ENCODE peak calls at places on chromosomes 3 and 15, in eight cellular contexts. One of them, this sample, is unnamed.

GRCh38 chr15:73786518-73786917 is 33.4 kb upstream of the INSYN1 start:
- DNase-seq in heart left ventricle: no peak
- DNase-seq in esophagus squamous epithelium: no peak
- DNase-seq in OCI-LY7: no peak
- DNase-seq in epithelial cell of esophagus: no peak
- DNase-seq in heart right ventricle: peak; percentile 42
- DNase-seq in cardiac fibroblast: no peak
- DNase-seq in GM23338: peak; percentile 94
- DNase-seq in this sample: no peak

GRCh38 chr3:139295040-139295439 is 48.8 kb upstream of the MRPS22 start:
- DNase-seq in heart left ventricle: no peak
- DNase-seq in esophagus squamous epithelium: no peak
- DNase-seq in OCI-LY7: no peak
- DNase-seq in epithelial cell of esophagus: no peak
- DNase-seq in heart right ventricle: no peak
- DNase-seq in cardiac fibroblast: no peak
- DNase-seq in GM23338: no peak
- DNase-seq in this sample: no peak

GRCh38 chr3:46934508-46935167 is 41.9 kb downstream of the CCDC12 start:
- DNase-seq in heart left ventricle: peak; percentile 85
- DNase-seq in esophagus squamous epithelium: no peak
- DNase-seq in OCI-LY7: no peak
- DNase-seq in epithelial cell of esophagus: peak; percentile 92
- DNase-seq in heart right ventricle: peak; percentile 69
- DNase-seq in cardiac fibroblast: peak; percentile 35
- DNase-seq in GM23338: no peak
- DNase-seq in this sample: no peak

GRCh38 chr15:42226648-42227047 is 18.5 kb upstream of the VPS39 start:
- DNase-seq in heart left ventricle: no peak
- DNase-seq in esophagus squamous epithelium: no peak
- DNase-seq in OCI-LY7: no peak
- DNase-seq in epithelial cell of esophagus: no peak
- DNase-seq in heart right ventricle: no peak
- DNase-seq in cardiac fibroblast: no peak
- DNase-seq in GM23338: no peak
- DNase-seq in this sample: no peak

GRCh38 chr15:37041042-37041441 is 59.3 kb downstream of the MEIS2 start:
- DNase-seq in heart left ventricle: no peak
- DNase-seq in esophagus squamous epithelium: no peak
- DNase-seq in OCI-LY7: no peak
- DNase-seq in epithelial cell of esophagus: no peak
- DNase-seq in heart right ventricle: no peak
- DNase-seq in cardiac fibroblast: no peak
- DNase-seq in GM23338: no peak
- DNase-seq in this sample: no peak

GRCh38 chr15:75235760-75236729 is 22.1 kb upstream of the GOLGA6C start:
- DNase-seq in heart left ventricle: peak; percentile 51
- DNase-seq in esophagus squamous epithelium: no peak
- DNase-seq in OCI-LY7: no peak
- DNase-seq in epithelial cell of esophagus: no peak
- DNase-seq in heart right ventricle: peak; percentile 60
- DNase-seq in cardiac fibroblast: no peak
- DNase-seq in GM23338: no peak
- DNase-seq in this sample: peak; percentile 0

GRCh38 chr3:121574449-121574848 is 6.7 kb downstream of the ARGFX start:
- DNase-seq in heart left ventricle: no peak
- DNase-seq in esophagus squamous epithelium: no peak
- DNase-seq in OCI-LY7: no peak
- DNase-seq in epithelial cell of esophagus: peak; percentile 79
- DNase-seq in heart right ventricle: no peak
- DNase-seq in cardiac fibroblast: peak; percentile 18
- DNase-seq in GM23338: peak; percentile 57
- DNase-seq in this sample: peak; percentile 47

GRCh38 chr3:69353088-69353478 is 32.8 kb downstream of the FRMD4B start:
- DNase-seq in heart left ventricle: no peak
- DNase-seq in esophagus squamous epithelium: no peak
- DNase-seq in OCI-LY7: no peak
- DNase-seq in epithelial cell of esophagus: no peak
- DNase-seq in heart right ventricle: no peak
- DNase-seq in cardiac fibroblast: no peak
- DNase-seq in GM23338: no peak
- DNase-seq in this sample: no peak

GRCh38 chr15:81166949-81167816 is 29.5 kb upstream of the IL16 start:
- DNase-seq in heart left ventricle: no peak
- DNase-seq in esophagus squamous epithelium: no peak
- DNase-seq in OCI-LY7: no peak
- DNase-seq in epithelial cell of esophagus: no peak
- DNase-seq in heart right ventricle: no peak
- DNase-seq in cardiac fibroblast: peak; percentile 44
- DNase-seq in GM23338: no peak
- DNase-seq in this sample: no peak

GRCh38 chr15:96342143-96342466 is 11.6 kb downstream of the NR2F2 start:
- DNase-seq in heart left ventricle: no peak
- DNase-seq in esophagus squamous epithelium: no peak
- DNase-seq in OCI-LY7: no peak
- DNase-seq in epithelial cell of esophagus: no peak
- DNase-seq in heart right ventricle: no peak
- DNase-seq in cardiac fibroblast: no peak
- DNase-seq in GM23338: no peak
- DNase-seq in this sample: no peak

GRCh38 chr3:150349314-150350097 is 58.6 kb upstream of the TSC22D2 start:
- DNase-seq in heart left ventricle: peak; percentile 82
- DNase-seq in esophagus squamous epithelium: no peak
- DNase-seq in OCI-LY7: no peak
- DNase-seq in epithelial cell of esophagus: peak; percentile 46
- DNase-seq in heart right ventricle: peak; percentile 57
- DNase-seq in cardiac fibroblast: no peak
- DNase-seq in GM23338: no peak
- DNase-seq in this sample: no peak

GRCh38 chr3:66985336-66985920 is 12.7 kb upstream of the KBTBD8 start:
- DNase-seq in heart left ventricle: no peak
- DNase-seq in esophagus squamous epithelium: no peak
- DNase-seq in OCI-LY7: no peak
- DNase-seq in epithelial cell of esophagus: no peak
- DNase-seq in heart right ventricle: no peak
- DNase-seq in cardiac fibroblast: peak; percentile 41
- DNase-seq in GM23338: no peak
- DNase-seq in this sample: no peak

GRCh38 chr3:1710663-1711062 is 388.0 kb upstream of the CNTN4 start:
- DNase-seq in heart left ventricle: peak; percentile 22
- DNase-seq in esophagus squamous epithelium: no peak
- DNase-seq in OCI-LY7: no peak
- DNase-seq in epithelial cell of esophagus: no peak
- DNase-seq in heart right ventricle: no peak
- DNase-seq in cardiac fibroblast: no peak
- DNase-seq in GM23338: no peak
- DNase-seq in this sample: no peak

GRCh38 chr3:1092771-1093170 is at the start of gene CNTN6:
- DNase-seq in heart left ventricle: no peak
- DNase-seq in esophagus squamous epithelium: no peak
- DNase-seq in OCI-LY7: no peak
- DNase-seq in epithelial cell of esophagus: no peak
- DNase-seq in heart right ventricle: no peak
- DNase-seq in cardiac fibroblast: no peak
- DNase-seq in GM23338: peak; percentile 33
- DNase-seq in this sample: no peak

GRCh38 chr3:194206375-194206774 is 70.4 kb downstream of the HES1 start:
- DNase-seq in heart left ventricle: no peak
- DNase-seq in esophagus squamous epithelium: no peak
- DNase-seq in OCI-LY7: no peak
- DNase-seq in epithelial cell of esophagus: peak; percentile 32
- DNase-seq in heart right ventricle: peak; percentile 34
- DNase-seq in cardiac fibroblast: peak; percentile 12
- DNase-seq in GM23338: no peak
- DNase-seq in this sample: no peak

GRCh38 chr3:147651107-147651506 is 241.9 kb downstream of the ZIC1 start:
- DNase-seq in heart left ventricle: peak; percentile 66
- DNase-seq in esophagus squamous epithelium: no peak
- DNase-seq in OCI-LY7: no peak
- DNase-seq in epithelial cell of esophagus: no peak
- DNase-seq in heart right ventricle: no peak
- DNase-seq in cardiac fibroblast: peak; percentile 9
- DNase-seq in GM23338: no peak
- DNase-seq in this sample: no peak

GRCh38 chr15:91992940-91993339 is 139.4 kb downstream of the SLCO3A1 start:
- DNase-seq in heart left ventricle: no peak
- DNase-seq in esophagus squamous epithelium: no peak
- DNase-seq in OCI-LY7: no peak
- DNase-seq in epithelial cell of esophagus: peak; percentile 73
- DNase-seq in heart right ventricle: no peak
- DNase-seq in cardiac fibroblast: no peak
- DNase-seq in GM23338: no peak
- DNase-seq in this sample: no peak

GRCh38 chr15:83657549-83657948 is 3.6 kb downstream of the ADAMTSL3 start:
- DNase-seq in heart left ventricle: no peak
- DNase-seq in esophagus squamous epithelium: no peak
- DNase-seq in OCI-LY7: no peak
- DNase-seq in epithelial cell of esophagus: no peak
- DNase-seq in heart right ventricle: no peak
- DNase-seq in cardiac fibroblast: no peak
- DNase-seq in GM23338: peak; percentile 74
- DNase-seq in this sample: no peak
- TF ChIP-seq CTCF in heart left ventricle: peak; percentile 30
- TF ChIP-seq CTCF in esophagus squamous epithelium: no peak
- TF ChIP-seq CTCF in OCI-LY7: peak; percentile 57
- TF ChIP-seq CTCF in epithelial cell of esophagus: no peak
- TF ChIP-seq CTCF in heart right ventricle: no peak
- TF ChIP-seq CTCF in cardiac fibroblast: peak; percentile 25
- TF ChIP-seq CTCF in GM23338: peak; percentile 84
- TF ChIP-seq CTCF in this sample: peak; percentile 18

GRCh38 chr15:26773917-26774316 is 1.1 kb upstream of the GABRB3 start:
- DNase-seq in heart left ventricle: no peak
- DNase-seq in esophagus squamous epithelium: no peak
- DNase-seq in OCI-LY7: no peak
- DNase-seq in epithelial cell of esophagus: no peak
- DNase-seq in heart right ventricle: no peak
- DNase-seq in cardiac fibroblast: no peak
- DNase-seq in GM23338: peak; percentile 82
- DNase-seq in this sample: no peak
- H3K4me3 ChIP-seq in heart left ventricle: no peak overlapping the region
- H3K4me3 ChIP-seq in esophagus squamous epithelium: no peak overlapping the region
- H3K4me3 ChIP-seq in OCI-LY7: no peak overlapping the region
- H3K4me3 ChIP-seq in epithelial cell of esophagus: no peak overlapping the region
- H3K4me3 ChIP-seq in heart right ventricle: no peak overlapping the region
- H3K4me3 ChIP-seq in cardiac fibroblast: no peak overlapping the region
- H3K4me3 ChIP-seq in GM23338: peak overlapping the region; percentile 57
- H3K4me3 ChIP-seq in this sample: peak overlapping the region; percentile 52

GRCh38 chr3:10919636-10920035 is 72.9 kb upstream of the SLC6A1 start:
- DNase-seq in heart left ventricle: no peak
- DNase-seq in esophagus squamous epithelium: no peak
- DNase-seq in OCI-LY7: no peak
- DNase-seq in epithelial cell of esophagus: no peak
- DNase-seq in heart right ventricle: no peak
- DNase-seq in cardiac fibroblast: no peak
- DNase-seq in GM23338: no peak
- DNase-seq in this sample: no peak

GRCh38 chr3:10915395-10915794 is 77.2 kb upstream of the SLC6A1 start:
- DNase-seq in heart left ventricle: no peak
- DNase-seq in esophagus squamous epithelium: no peak
- DNase-seq in OCI-LY7: no peak
- DNase-seq in epithelial cell of esophagus: no peak
- DNase-seq in heart right ventricle: no peak
- DNase-seq in cardiac fibroblast: no peak
- DNase-seq in GM23338: no peak
- DNase-seq in this sample: no peak

GRCh38 chr3:10918011-10918410 is 74.5 kb upstream of the SLC6A1 start:
- DNase-seq in heart left ventricle: no peak
- DNase-seq in esophagus squamous epithelium: no peak
- DNase-seq in OCI-LY7: no peak
- DNase-seq in epithelial cell of esophagus: no peak
- DNase-seq in heart right ventricle: no peak
- DNase-seq in cardiac fibroblast: no peak
- DNase-seq in GM23338: no peak
- DNase-seq in this sample: no peak

GRCh38 chr3:10912784-10913183 is 79.8 kb upstream of the SLC6A1 start:
- DNase-seq in heart left ventricle: no peak
- DNase-seq in esophagus squamous epithelium: no peak
- DNase-seq in OCI-LY7: no peak
- DNase-seq in epithelial cell of esophagus: no peak
- DNase-seq in heart right ventricle: no peak
- DNase-seq in cardiac fibroblast: no peak
- DNase-seq in GM23338: no peak
- DNase-seq in this sample: no peak

DNA sequence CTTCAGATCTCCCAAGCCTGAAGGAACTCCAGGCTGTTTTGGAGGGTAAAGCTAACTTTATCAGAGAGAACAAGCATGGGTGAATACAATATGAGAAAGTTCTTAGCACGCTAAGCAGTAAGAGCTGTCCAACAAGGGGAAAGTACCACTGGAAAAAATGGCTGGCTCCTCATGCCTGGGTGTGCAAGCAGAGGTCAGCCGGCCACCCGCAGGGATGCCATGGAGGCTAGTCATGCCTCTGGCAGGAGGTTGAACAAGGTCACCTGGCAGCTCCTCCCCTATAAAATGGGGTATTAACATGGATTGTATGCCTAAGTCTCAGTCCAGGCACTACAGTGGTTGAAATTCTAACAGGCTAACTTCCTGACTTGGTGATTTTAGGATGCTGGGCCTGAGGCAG is 75.4 kb upstream of the SLC6A1 start:
- DNase-seq in heart left ventricle: no peak
- DNase-seq in esophagus squamous epithelium: no peak
- DNase-seq in OCI-LY7: no peak
- DNase-seq in epithelial cell of esophagus: no peak
- DNase-seq in heart right ventricle: no peak
- DNase-seq in cardiac fibroblast: no peak
- DNase-seq in GM23338: no peak
- DNase-seq in this sample: no peak
- TF ChIP-seq CTCF in heart left ventricle: no peak
- TF ChIP-seq CTCF in esophagus squamous epithelium: no peak
- TF ChIP-seq CTCF in OCI-LY7: no peak
- TF ChIP-seq CTCF in epithelial cell of esophagus: no peak
- TF ChIP-seq CTCF in heart right ventricle: no peak
- TF ChIP-seq CTCF in cardiac fibroblast: no peak
- TF ChIP-seq CTCF in GM23338: no peak
- TF ChIP-seq CTCF in this sample: no peak

GRCh38 chr3:33115024-33115768 is 1.4 kb downstream of the CRTAP start:
- DNase-seq in heart left ventricle: peak; percentile 82
- DNase-seq in esophagus squamous epithelium: no peak
- DNase-seq in OCI-LY7: peak; percentile 52
- DNase-seq in epithelial cell of esophagus: peak; percentile 92
- DNase-seq in heart right ventricle: peak; percentile 24
- DNase-seq in cardiac fibroblast: peak; percentile 92
- DNase-seq in GM23338: peak; percentile 26
- DNase-seq in this sample: peak; percentile 68
- H3K4me3 ChIP-seq in heart left ventricle: peak overlapping the region; percentile 57
- H3K4me3 ChIP-seq in esophagus squamous epithelium: peak overlapping the region; percentile 87
- H3K4me3 ChIP-seq in OCI-LY7: peak overlapping the region; percentile 74
- H3K4me3 ChIP-seq in epithelial cell of esophagus: peak overlapping the region; percentile 55
- H3K4me3 ChIP-seq in heart right ventricle: peak overlapping the region; percentile 86
- H3K4me3 ChIP-seq in cardiac fibroblast: peak overlapping the region; percentile 64
- H3K4me3 ChIP-seq in GM23338: peak overlapping the region; percentile 89
- H3K4me3 ChIP-seq in this sample: peak overlapping the region; percentile 86

GRCh38 chr15:57667171-57667924 is 39.2 kb upstream of the POLR2M start:
- DNase-seq in heart left ventricle: no peak
- DNase-seq in esophagus squamous epithelium: no peak
- DNase-seq in OCI-LY7: no peak
- DNase-seq in epithelial cell of esophagus: peak; percentile 53
- DNase-seq in heart right ventricle: no peak
- DNase-seq in cardiac fibroblast: peak; percentile 79
- DNase-seq in GM23338: peak; percentile 38
- DNase-seq in this sample: no peak
- TF ChIP-seq CTCF in heart left ventricle: peak; percentile 62
- TF ChIP-seq CTCF in esophagus squamous epithelium: no peak
- TF ChIP-seq CTCF in OCI-LY7: no peak
- TF ChIP-seq CTCF in epithelial cell of esophagus: peak; percentile 63
- TF ChIP-seq CTCF in heart right ventricle: peak; percentile 40
- TF ChIP-seq CTCF in cardiac fibroblast: peak; percentile 50
- TF ChIP-seq CTCF in GM23338: peak; percentile 60
- TF ChIP-seq CTCF in this sample: no peak

GRCh38 chr15:70698412-70698811 is 64.9 kb downstream of the UACA start:
- DNase-seq in heart left ventricle: no peak
- DNase-seq in esophagus squamous epithelium: no peak
- DNase-seq in OCI-LY7: no peak
- DNase-seq in epithelial cell of esophagus: no peak
- DNase-seq in heart right ventricle: no peak
- DNase-seq in cardiac fibroblast: no peak
- DNase-seq in GM23338: no peak
- DNase-seq in this sample: no peak
- H3K4me3 ChIP-seq in heart left ventricle: no peak overlapping the region
- H3K4me3 ChIP-seq in esophagus squamous epithelium: no peak overlapping the region
- H3K4me3 ChIP-seq in OCI-LY7: no peak overlapping the region
- H3K4me3 ChIP-seq in epithelial cell of esophagus: no peak overlapping the region
- H3K4me3 ChIP-seq in heart right ventricle: peak overlapping the region; percentile 10
- H3K4me3 ChIP-seq in cardiac fibroblast: no peak overlapping the region
- H3K4me3 ChIP-seq in GM23338: no peak overlapping the region
- H3K4me3 ChIP-seq in this sample: no peak overlapping the region